ENCODE peak calls at places on chromosome 11, in eight cellular contexts. B, G, E, L, O, F, K and P are unnamed samples.

GRCh38 chr11:18368236-18368635 is 26.1 kb upstream of the LDHA start:
- DNase-seq in K (no peak), B (no peak), F (no peak), O (no peak), E (no peak), L (no peak), G (no peak), P (no peak)

GRCh38 chr11:86940122-86940777 is 14.9 kb downstream of the FZD4 start:
- DNase-seq in E (no peak), G (no peak), F (no peak), L (no peak), O (no peak), K (peak; percentile 77), B (no peak), P (peak; percentile 75)

GRCh38 chr11:116963813-116964212 is 126.4 kb upstream of the APOA1 start:
- DNase-seq in B (no peak), L (no peak), K (no peak), G (no peak), F (no peak), O (no peak), E (no peak), P (no peak)

GRCh38 chr11:94860333-94860732 is 92.2 kb downstream of the AMOTL1 start:
- DNase-seq in B (no peak), E (no peak), F (no peak), G (no peak), O (no peak), K (no peak), L (no peak), P (no peak)

GRCh38 chr11:77345621-77346020 is 44.1 kb upstream of the GDPD4 start:
- DNase-seq in E (no peak), K (no peak), G (no peak), B (no peak), O (no peak), L (no peak), F (no peak), P (no peak)

GRCh38 chr11:587978-588380 is 11.7 kb downstream of the PHRF1 start:
- DNase-seq in O (no peak), K (peak; percentile 76), F (peak; percentile 58), E (peak; percentile 88), G (peak; percentile 76), B (no peak), L (no peak), P (no peak)

GRCh38 chr11:113615773-113616172 is 90.3 kb downstream of the TMPRSS5 start:
- DNase-seq in F (no peak), B (no peak), K (no peak), O (no peak), L (no peak), G (no peak), E (no peak), P (no peak)

GRCh38 chr11:19602906-19603305 is 109.7 kb upstream of the NAV2 start:
- DNase-seq in L (no peak), K (no peak), O (no peak), E (no peak), F (no peak), G (no peak), B (no peak), P (no peak)

GRCh38 chr11:20293531-20293930 is 70.0 kb upstream of the HTATIP2 start:
- DNase-seq in K (no peak), B (no peak), G (no peak), L (no peak), E (no peak), O (no peak), F (no peak), P (no peak)

GRCh38 chr11:73059915-73060314 is 82.2 kb downstream of the FCHSD2 start:
- DNase-seq in L (no peak), K (no peak), G (no peak), E (no peak), O (no peak), F (no peak), B (no peak), P (no peak)

GRCh38 chr11:115745545-115746265 is 241.5 kb upstream of the CADM1 start:
- DNase-seq in F (no peak), E (no peak), G (no peak), B (no peak), O (no peak), L (no peak), K (no peak), P (no peak)

GRCh38 chr11:70687716-70688115 is 289.4 kb downstream of the CTTN start:
- DNase-seq in B (no peak), E (no peak), K (no peak), O (no peak), L (no peak), F (no peak), G (no peak), P (no peak)

GRCh38 chr11:93529707-93530467 is 13.3 kb downstream of the SMCO4 start:
- DNase-seq in B (no peak), G (no peak), K (no peak), E (no peak), O (no peak), L (no peak), F (no peak), P (no peak)

GRCh38 chr11:17778956-17779860 is 44.6 kb downstream of the KCNC1 start:
- DNase-seq in B (no peak), E (no peak), O (no peak), L (no peak), K (no peak), G (no peak), F (no peak), P (peak; percentile 69)

GRCh38 chr11:101445761-101446160 is 138.0 kb downstream of the TRPC6 start:
- DNase-seq in B (no peak), K (no peak), E (no peak), L (no peak), F (no peak), G (no peak), O (no peak), P (no peak)

GRCh38 chr11:2088284-2088683 is 50.9 kb downstream of the IGF2 start:
- DNase-seq in E (no peak), G (no peak), B (peak; percentile 24), L (no peak), K (no peak), O (peak; percentile 28), F (no peak), P (no peak)

GRCh38 chr11:61516675-61517516 is 8.3 kb downstream of the LRRC10B start:
- DNase-seq in B (no peak), K (no peak), L (peak; percentile 77), G (peak; percentile 11), E (peak; percentile 58), F (no peak), O (peak; percentile 77), P (no peak)

DNA sequence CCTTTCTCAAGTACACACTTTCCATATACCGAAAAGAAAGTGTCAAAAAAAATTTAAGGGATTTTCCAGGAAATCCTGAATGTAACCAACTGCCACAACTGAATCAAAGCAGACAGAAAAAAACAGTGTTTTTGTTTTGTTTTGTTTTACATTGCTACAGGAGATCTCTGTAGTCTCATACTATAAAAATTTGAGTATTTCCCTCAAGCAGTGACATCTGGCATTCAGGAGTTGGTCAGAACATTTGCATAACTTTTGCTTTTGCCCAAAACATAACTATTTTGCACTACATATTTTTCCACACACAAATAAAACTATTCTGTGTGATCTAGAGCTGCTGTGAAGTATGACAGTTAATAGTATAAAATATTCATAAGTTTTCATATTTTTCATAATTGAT is 98.7 kb downstream of the ARHGAP20 start:
- DNase-seq in B (no peak), E (no peak), F (no peak), L (no peak), K (no peak), G (no peak), O (no peak), P (no peak)
- H3K27ac ChIP-seq in B (no peak overlapping the region), E (no peak overlapping the region), F (no peak overlapping the region), L (no peak overlapping the region), K (no peak overlapping the region), G (no peak overlapping the region), O (no peak overlapping the region), P (no peak overlapping the region)

GRCh38 chr11:3830741-3831140 is 10.0 kb downstream of the RHOG start:
- DNase-seq in F (no peak), L (no peak), O (no peak), G (no peak), K (no peak), B (no peak), E (no peak), P (no peak)
- H3K4me1 ChIP-seq in F (peaks cover 46% of the 10 kb centered on the region), L (peaks cover 7% of the 10 kb centered on the region), O (peaks cover 23% of the 10 kb centered on the region), G (peaks cover 52% of the 10 kb centered on the region), K (peaks cover 15% of the 10 kb centered on the region), B (no peaks in the 10 kb centered on the region), E (peaks cover 64% of the 10 kb centered on the region), P (no peaks in the 10 kb centered on the region)

DNA sequence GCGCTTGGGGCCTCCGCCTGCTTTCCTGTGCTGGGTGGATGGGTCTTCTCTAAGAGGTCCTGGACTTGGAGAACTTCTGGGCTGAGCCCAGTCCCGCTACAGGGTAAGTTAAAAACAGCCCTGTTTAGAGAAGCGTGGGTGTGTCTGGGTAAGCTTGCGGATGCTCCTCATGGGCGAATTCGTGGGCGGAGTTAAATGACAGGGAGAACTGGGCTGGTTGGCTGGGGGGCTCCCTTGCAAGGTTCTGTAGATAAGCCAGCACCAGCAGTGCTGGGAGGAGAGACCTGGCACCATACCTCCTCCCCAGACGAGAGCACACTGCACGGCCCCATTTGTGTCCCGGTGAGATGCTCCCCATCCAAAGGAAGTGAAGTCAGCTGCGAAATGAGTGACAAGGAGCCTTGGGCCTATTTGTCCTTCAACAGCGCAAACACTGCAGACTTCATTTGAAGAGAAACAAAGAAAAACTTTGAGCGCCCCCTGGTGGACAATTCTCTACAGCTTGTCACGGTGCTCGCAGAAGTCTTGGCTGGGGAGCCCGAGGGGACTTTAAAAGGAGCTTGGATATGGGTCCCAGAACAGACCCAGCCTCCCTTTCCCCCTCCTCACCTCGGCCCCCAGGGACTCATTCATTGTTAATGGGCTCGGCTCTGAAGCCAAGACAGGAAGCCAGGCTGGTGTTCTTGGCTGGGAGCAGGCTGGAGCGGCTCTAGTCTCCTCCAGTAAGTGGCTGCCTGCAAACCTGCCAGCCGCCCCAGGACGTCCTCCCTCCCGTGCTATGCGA is 39.5 kb downstream of the TP53I11 start:
- DNase-seq in K (peak; percentile 88), E (peak; percentile 68), L (peak; percentile 88), G (peak; percentile 45), B (no peak), F (peak; percentile 81), O (peak; percentile 91), P (peak; percentile 93)
- H3K27ac ChIP-seq in K (no peak overlapping the region), E (no peak overlapping the region), L (no peak overlapping the region), G (no peak overlapping the region), B (no peak overlapping the region), F (peak overlapping the region; percentile 51), O (no peak overlapping the region), P (no peak overlapping the region)

GRCh38 chr11:125165111-125165663 is 636 bp downstream of the PKNOX2 start:
- DNase-seq in L (peak; percentile 80), E (peak; percentile 10), O (no peak), F (peak; percentile 72), G (no peak), B (no peak), K (peak; percentile 34), P (no peak)

GRCh38 chr11:125163431-125164011 is 1.0 kb upstream of the PKNOX2 start:
- DNase-seq in O (peak; percentile 74), K (no peak), F (no peak), L (no peak), G (no peak), B (peak; percentile 26), E (no peak), P (peak; percentile 38)

GRCh38 chr11:125164422-125165110 is at the start of gene PKNOX2:
- DNase-seq in G (peak; percentile 41), O (peak; percentile 91), B (no peak), K (peak; percentile 72), L (peak; percentile 95), F (peak; percentile 91), E (peak; percentile 44), P (peak; percentile 95)

GRCh38 chr11:125162743-125163142 is 1.8 kb upstream of the PKNOX2 start:
- DNase-seq in G (no peak), B (no peak), O (no peak), L (no peak), F (no peak), K (no peak), E (no peak), P (peak; percentile 2)

GRCh38 chr11:125164091-125164421 is 495 bp upstream of the PKNOX2 start:
- DNase-seq in L (no peak), K (no peak), B (no peak), E (no peak), G (no peak), O (no peak), F (no peak), P (no peak)
- H3K4me1 ChIP-seq in L (peaks cover 20% of the 10 kb centered on the region), K (peaks cover 45% of the 10 kb centered on the region), B (no peaks in the 10 kb centered on the region), E (peaks cover 16% of the 10 kb centered on the region), G (peaks cover 18% of the 10 kb centered on the region), O (peaks cover 6% of the 10 kb centered on the region), F (peaks cover 41% of the 10 kb centered on the region), P (no peaks in the 10 kb centered on the region)